ENCODE peak calls at places on chromosomes 11 and 22, in five cellular contexts. V is fibroblast of gingiva; T is stimulated activated CD4-positive, alpha-beta T cell treated with anti-CD3 and anti-CD28 coated beads, TNF-alpha, amount 100 ng/mL, for 24 hours; M is cardiac fibroblast; S is NCI-H1092. O is an unnamed sample.

GRCh38 chr11:27882066-27882697 is 181.9 kb upstream of the BDNF start:
- DNase-seq in M (no peak), T (no peak), V (no peak), S (no peak), O (no peak)

GRCh38 chr22:44740307-44740706 is 12.1 kb upstream of the ARHGAP8 start:
- DNase-seq in S (no peak), T (no peak), V (no peak), M (no peak), O (no peak)

GRCh38 chr22:45211848-45212247 is 28.8 kb downstream of the KIAA0930 start:
- DNase-seq in S (no peak), M (no peak), T (no peak), V (peak; percentile 62), O (peak; percentile 48)

GRCh38 chr11:70482529-70482917 is 84.2 kb downstream of the CTTN start:
- DNase-seq in T (no peak), S (no peak), V (no peak), M (peak; percentile 13), O (no peak)

GRCh38 chr11:44760917-44761545 is 34.3 kb downstream of the TSPAN18 start:
- DNase-seq in T (no peak), V (peak; percentile 23), M (peak; percentile 85), S (no peak), O (peak; percentile 90)

GRCh38 chr11:95231881-95232605 is 1.0 kb upstream of the SESN3 start:
- DNase-seq in S (peak; percentile 91), V (peak; percentile 34), T (peak; percentile 34), M (peak; percentile 36), O (peak; percentile 26)

GRCh38 chr11:100903284-100903683 is 216.2 kb downstream of the ARHGAP42 start:
- DNase-seq in S (no peak), V (no peak), M (peak; percentile 34), T (no peak), O (peak; percentile 24)

GRCh38 chr11:3226846-3227567 is 5.2 kb downstream of the MRGPRE start:
- DNase-seq in M (no peak), T (no peak), S (no peak), V (no peak), O (no peak)

GRCh38 chr22:44003776-44004460 is 20.2 kb upstream of the PARVB start:
- DNase-seq in T (no peak), M (no peak), S (no peak), V (no peak), O (no peak)

GRCh38 chr22:22111267-22111751 is 128.7 kb upstream of the TOP3B start:
- DNase-seq in M (peak; percentile 90), T (no peak), V (no peak), S (no peak), O (peak; percentile 74)

GRCh38 chr22:49499433-49500075 is 328.1 kb downstream of the BRD1 start:
- DNase-seq in T (no peak), M (no peak), V (no peak), S (no peak), O (no peak)

GRCh38 chr11:82937554-82937953 is 36.0 kb downstream of the DDIAS start:
- DNase-seq in T (no peak), M (no peak), V (no peak), S (no peak), O (no peak)

GRCh38 chr11:10407055-10407454 is 48.0 kb upstream of the AMPD3 start:
- DNase-seq in S (no peak), M (peak; percentile 87), T (no peak), V (peak; percentile 66), O (peak; percentile 50)

GRCh38 chr11:27783701-27784355 is 83.6 kb upstream of the BDNF start:
- DNase-seq in M (no peak), V (peak; percentile 51), T (no peak), S (no peak), O (no peak)

GRCh38 chr22:44615602-44616180 is 86.3 kb upstream of the PRR5 start:
- DNase-seq in V (no peak), T (no peak), S (no peak), M (no peak), O (no peak)

GRCh38 chr11:99952816-99953215 is 734.3 kb upstream of the ARHGAP42 start:
- DNase-seq in T (no peak), M (peak; percentile 69), S (no peak), V (no peak), O (no peak)

GRCh38 chr11:3073029-3073435 is 15.8 kb upstream of the CARS1 start:
- DNase-seq in V (peak; percentile 98), T (no peak), M (peak; percentile 79), S (no peak), O (peak; percentile 48)

GRCh38 chr11:103272876-103273275 is 163.7 kb downstream of the DYNC2H1 start:
- DNase-seq in T (no peak), S (no peak), M (no peak), V (no peak), O (no peak)

GRCh38 chr11:9660886-9661285 is 3.0 kb upstream of the SWAP70 start:
- DNase-seq in S (no peak), M (peak; percentile 73), V (peak; percentile 68), T (no peak), O (no peak)